ENCODE peak calls at places on chromosome 10, in four cellular contexts. A is M059J; Z is DMS153; F is activated T-helper 1 cell treated with anti-CD3 and anti-CD28 coated beads, Interleukin-12 subunit alpha, Interleukin-12 subunit beta, Interleukin-2, Interleukin-4 antibody, amounts not matched to agents 30 ng/mL and 10 ng/mL and 1 ng/mL, durations not matched to agents 14 hours and 24 hours and 36 hours. J is an unnamed sample.

GRCh38 chr10:7501157-7501556 is 90.3 kb upstream of the SFMBT2 start:
- DNase-seq in A (no peak), Z (no peak), F (no peak), J (no peak)

GRCh38 chr10:107544706-107545520 is 380.4 kb upstream of the SORCS1 start:
- DNase-seq in A (peak; percentile 49), Z (no peak), F (no peak), J (no peak)

GRCh38 chr10:123999956-124000615 is 93.3 kb downstream of the CHST15 start:
- DNase-seq in A (no peak), Z (no peak), F (no peak), J (no peak)

GRCh38 chr10:4081691-4082111 is 296.7 kb upstream of the KLF6 start:
- DNase-seq in A (no peak), Z (no peak), F (no peak), J (no peak)

GRCh38 chr10:118504044-118504944 is 91.2 kb downstream of the PRLHR start:
- DNase-seq in A (peak; percentile 67), Z (peak; percentile 36), F (no peak), J (no peak)

GRCh38 chr10:3068968-3069737 is 1.8 kb downstream of the PFKP start:
- DNase-seq in A (no peak), Z (no peak), F (peak; percentile 19), J (no peak)

GRCh38 chr10:31619410-31620095 is 300.5 kb downstream of the ZEB1 start:
- DNase-seq in A (no peak), Z (no peak), F (no peak), J (no peak)

GRCh38 chr10:99395750-99396445 is 34.5 kb downstream of the GOT1 start:
- DNase-seq in A (peak; percentile 97), Z (peak; percentile 93), F (no peak), J (no peak)

GRCh38 chr10:26843736-26844135 is 17.0 kb downstream of the ABI1 start:
- DNase-seq in A (no peak), Z (no peak), F (no peak), J (no peak)

GRCh38 chr10:124068929-124069328 is 24.5 kb downstream of the CHST15 start:
- DNase-seq in A (no peak), Z (no peak), F (no peak), J (no peak)

GRCh38 chr10:8416192-8416701 is 361.8 kb downstream of the GATA3 start:
- DNase-seq in A (peak; percentile 72), Z (no peak), F (peak; percentile 16), J (no peak)

GRCh38 chr10:29089094-29089493 is 199.8 kb upstream of the LYZL1 start:
- DNase-seq in A (no peak), Z (no peak), F (no peak), J (no peak)

GRCh38 chr10:44862006-44862751 is 49.0 kb upstream of the TMEM72 start:
- DNase-seq in A (no peak), Z (no peak), F (no peak), J (no peak)

GRCh38 chr10:43407148-43407575 is 1.8 kb downstream of the HNRNPF start:
- DNase-seq in A (peak; percentile 63), Z (no peak), F (peak; percentile 67), J (no peak)

GRCh38 chr10:122230222-122230621 is 40.9 kb upstream of the BTBD16 start:
- DNase-seq in A (no peak), Z (no peak), F (no peak), J (no peak)

GRCh38 chr10:121291828-121292227 is 306.4 kb downstream of the FGFR2 start:
- DNase-seq in A (no peak), Z (no peak), F (no peak), J (no peak)

GRCh38 chr10:71319042-71319799 is at the start of gene SLC29A3:
- DNase-seq in A (peak; percentile 64), Z (peak; percentile 65), F (peak; percentile 81), J (peak; percentile 69)

GRCh38 chr10:17143055-17143690 is 13.6 kb upstream of the CUBN start:
- DNase-seq in A (no peak), Z (no peak), F (no peak), J (no peak)

GRCh38 chr10:119235381-119235780 is 28.0 kb downstream of the GRK5 start:
- DNase-seq in A (peak; percentile 51), Z (no peak), F (no peak), J (no peak)

GRCh38 chr10:14658331-14659122 is 116.2 kb downstream of the FAM107B start:
- DNase-seq in A (peak; percentile 90), Z (no peak), F (no peak), J (no peak)

GRCh38 chr10:104330168-104331117 is 7.8 kb downstream of the ITPRIP start:
- DNase-seq in A (peak; percentile 91), Z (no peak), F (no peak), J (no peak)

GRCh38 chr10:116113721-116114501 is 159.1 kb downstream of the GFRA1 start:
- DNase-seq in A (peak; percentile 90), Z (no peak), F (no peak), J (no peak)